ENCODE peak calls at places on chromosomes 4 and X, in eight cellular contexts. X is neural progenitor cell; S is tibial artery; E is cardiac muscle cell; D is neuronal stem cell; Z is CD8-positive, alpha-beta T cell; P is RWPE2; T is GM12878. G is an unnamed sample.
A peak's percentile ranks its signal among the peaks of the same experiment; 100 is the strongest.

GRCh38 chrX:50183891-50184290 is 16.9 kb downstream of the AKAP4 start:
- DNase-seq in X (no peak), S (no peak), E (no peak), D (no peak), Z (no peak), P (no peak), T (no peak), G (no peak)

GRCh38 chrX:118355225-118355920 is 9.5 kb downstream of the WDR44 start:
- DNase-seq in X (no peak), S (no peak), E (no peak), D (no peak), Z (no peak), P (no peak), T (no peak), G (no peak)

GRCh38 chr4:139609647-139610046 is 53.6 kb upstream of the SETD7 start:
- DNase-seq in X (no peak), S (no peak), E (no peak), D (no peak), Z (no peak), P (no peak), T (no peak), G (no peak)

GRCh38 chr4:9906996-9907395 is 114.3 kb downstream of the SLC2A9 start:
- DNase-seq in X (no peak), S (no peak), E (no peak), D (no peak), Z (no peak), P (no peak), T (no peak), G (no peak)

GRCh38 chr4:73917081-73917501 is 47.9 kb downstream of the CXCL1 start:
- DNase-seq in X (no peak), S (no peak), E (no peak), D (no peak), Z (no peak), P (no peak), T (no peak), G (no peak)

GRCh38 chrX:81201692-81202412 is at the start of the genes HMGN5 and SH3BGRL:
- DNase-seq in X (peak; percentile 81), S (peak; percentile 85), E (peak; percentile 87), D (peak; percentile 58), Z (peak; percentile 77), P (peak; percentile 68), T (peak; percentile 57), G (peak; percentile 75)

GRCh38 chr4:188400456-188400855 is 261.2 kb downstream of the TRIML1 start:
- DNase-seq in X (no peak), S (no peak), E (no peak), D (no peak), Z (no peak), P (no peak), T (no peak), G (no peak)

GRCh38 chrX:126456136-126456535 is 96.5 kb downstream of the DCAF12L1 start:
- DNase-seq in X (no peak), S (no peak), E (no peak), D (no peak), Z (no peak), P (no peak), T (no peak), G (no peak)

GRCh38 chr4:156945532-156945931 is 26.1 kb downstream of the PDGFC start:
- DNase-seq in X (no peak), S (no peak), E (no peak), D (no peak), Z (no peak), P (no peak), T (no peak), G (no peak)

GRCh38 chr4:78612398-78613005 is 60.9 kb downstream of the ANXA3 start:
- DNase-seq in X (no peak), S (no peak), E (peak; percentile 35), D (no peak), Z (no peak), P (no peak), T (no peak), G (no peak)

GRCh38 chr4:185344743-185345538 is 50.8 kb downstream of the LRP2BP start:
- DNase-seq in X (no peak), S (no peak), E (no peak), D (no peak), Z (no peak), P (no peak), T (peak; percentile 77), G (no peak)

GRCh38 chr4:16001484-16001858 is 38.5 kb upstream of the FGFBP2 start:
- DNase-seq in X (peak; percentile 71), S (peak; percentile 60), E (peak; percentile 81), D (peak; percentile 56), Z (peak; percentile 46), P (no peak), T (peak; percentile 13), G (peak; percentile 58)

GRCh38 chr4:48985976-48986653 is at the start of gene CWH43:
- DNase-seq in X (peak; percentile 49), S (no peak), E (no peak), D (peak; percentile 12), Z (no peak), P (no peak), T (no peak), G (no peak)

GRCh38 chr4:30720656-30721352 is 635 bp downstream of the PCDH7 start:
- DNase-seq in X (peak; percentile 66), S (peak; percentile 28), E (peak; percentile 74), D (peak; percentile 48), Z (no peak), P (peak; percentile 66), T (no peak), G (no peak)

GRCh38 chr4:58776627-58777026 is 1666.4 kb upstream of the IGFBP7 start:
- DNase-seq in X (no peak), S (no peak), E (no peak), D (no peak), Z (no peak), P (no peak), T (no peak), G (no peak)

GRCh38 chr4:119627267-119628190 is 1.1 kb downstream of the PDE5A start:
- DNase-seq in X (peak; percentile 87), S (peak; percentile 79), E (peak; percentile 73), D (peak; percentile 56), Z (peak; percentile 52), P (peak; percentile 45), T (no peak), G (peak; percentile 76)

DNA sequence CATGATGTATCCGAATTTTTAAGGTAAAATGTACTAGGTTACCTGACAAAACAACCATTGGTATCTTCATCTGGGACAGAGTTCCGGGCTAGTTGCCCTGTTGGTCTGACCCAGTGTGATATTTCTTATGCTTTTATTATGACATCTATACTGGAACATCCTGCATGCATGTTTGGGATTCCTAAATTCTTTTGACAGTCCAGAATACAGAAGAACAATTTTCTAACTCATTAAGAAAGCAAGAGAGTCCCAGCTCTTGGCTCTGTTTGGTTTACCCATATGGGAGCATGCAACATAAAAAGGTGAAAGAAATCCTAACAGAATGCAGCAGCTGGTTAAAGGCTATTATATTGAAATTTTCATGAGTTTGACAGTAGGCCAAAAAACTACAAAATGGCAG is 247.7 kb upstream of the FTHL17 start:
- DNase-seq in X (no peak), S (no peak), E (no peak), D (no peak), Z (no peak), P (no peak), T (no peak), G (no peak)
- H3K4me1 ChIP-seq in X (no peaks in the 10 kb centered on the region), S (peaks cover 13% of the 10 kb centered on the region), E (no peaks in the 10 kb centered on the region), D (no peaks in the 10 kb centered on the region), Z (no peaks in the 10 kb centered on the region), P (no peaks in the 10 kb centered on the region), T (no peaks in the 10 kb centered on the region), G (no peaks in the 10 kb centered on the region)

DNA sequence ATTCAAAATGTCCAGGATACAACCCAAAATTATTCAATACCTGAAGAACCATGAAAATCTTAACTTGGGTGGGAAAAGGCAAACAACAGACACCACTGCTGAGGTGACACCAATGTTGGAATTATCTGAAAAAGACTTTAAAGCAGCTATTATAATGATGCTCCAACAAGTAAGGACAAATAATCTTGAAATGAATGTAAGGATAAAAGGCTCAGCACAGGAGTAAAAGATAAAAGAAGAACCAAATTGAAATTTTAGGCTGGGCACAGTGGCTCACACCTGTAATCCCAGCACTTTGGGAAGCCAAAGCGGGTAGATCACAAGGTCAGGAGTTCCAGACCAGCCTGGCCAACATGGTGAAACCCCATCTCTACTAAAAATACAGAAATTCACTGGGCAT is 4.0 kb upstream of the SLC9A7 start:
- DNase-seq in X (no peak), S (no peak), E (no peak), D (no peak), Z (no peak), P (no peak), T (no peak), G (no peak)
- H3K4me1 ChIP-seq in X (no peaks in the 10 kb centered on the region), S (peaks cover 7% of the 10 kb centered on the region), E (no peaks in the 10 kb centered on the region), D (no peaks in the 10 kb centered on the region), Z (peaks cover 11% of the 10 kb centered on the region), P (peaks cover 3% of the 10 kb centered on the region), T (no peaks in the 10 kb centered on the region), G (no peaks in the 10 kb centered on the region)

DNA sequence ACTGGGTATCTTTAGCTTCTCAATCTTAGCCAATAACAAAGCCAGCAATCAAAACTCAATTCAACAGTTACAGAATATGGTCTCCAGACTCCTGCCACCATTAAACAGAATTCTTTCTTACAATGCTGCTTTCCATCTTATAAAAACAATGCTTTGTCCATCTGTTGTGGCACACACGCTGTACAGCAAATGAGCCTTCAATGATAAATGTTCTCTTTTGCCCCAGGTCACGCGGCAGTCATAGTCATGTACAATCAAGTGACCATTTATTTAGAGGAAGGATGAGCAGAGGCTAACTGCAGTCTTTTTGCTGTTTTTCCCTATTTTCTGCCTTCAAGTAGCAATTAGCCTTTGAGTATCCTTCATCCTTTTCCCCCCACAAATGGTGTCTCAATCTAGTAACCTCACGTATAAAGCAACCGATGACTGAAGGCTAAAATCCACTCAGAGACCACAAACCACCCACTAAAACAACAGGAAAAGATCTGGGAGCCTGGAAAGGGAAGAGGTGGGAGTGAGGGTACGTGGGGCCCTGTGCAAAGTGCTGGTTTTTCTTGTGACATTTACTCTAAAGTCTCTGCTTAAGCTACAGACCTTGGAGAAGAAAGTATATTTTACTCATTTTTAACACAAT is 24.4 kb downstream of the TRIM2 start:
- DNase-seq in X (no peak), S (no peak), E (no peak), D (no peak), Z (no peak), P (no peak), T (no peak), G (no peak)
- H3K4me1 ChIP-seq in X (peaks cover 42% of the 10 kb centered on the region), S (peaks cover 28% of the 10 kb centered on the region), E (peaks cover 32% of the 10 kb centered on the region), D (peaks cover 26% of the 10 kb centered on the region), Z (peaks cover 12% of the 10 kb centered on the region), P (peaks cover 21% of the 10 kb centered on the region), T (peaks cover 1% of the 10 kb centered on the region), G (peaks cover 16% of the 10 kb centered on the region)

GRCh38 chr4:169253904-169254303 is 16.9 kb downstream of the SH3RF1 start:
- DNase-seq in X (no peak), S (no peak), E (no peak), D (no peak), Z (no peak), P (no peak), T (no peak), G (no peak)
- H3K4me1 ChIP-seq in X (peaks cover 39% of the 10 kb centered on the region), S (peaks cover 100% of the 10 kb centered on the region), E (peaks cover 24% of the 10 kb centered on the region), D (peaks cover 28% of the 10 kb centered on the region), Z (no peaks in the 10 kb centered on the region), P (peaks cover 84% of the 10 kb centered on the region), T (no peaks in the 10 kb centered on the region), G (no peaks in the 10 kb centered on the region)

G was measured in Peyer's patch.